ENCODE peak calls at places on chromosomes 2 and 18, in seven cellular contexts. M is AG04450, H is osteocyte, K is astrocyte of the spinal cord, P is Caco-2, A is cardiac muscle cell, B is IMR-90. X is an unnamed sample.

GRCh38 chr18:59517446-59518171 is 158.5 kb upstream of the LMAN1 start:
- DNase-seq in M (no peak), H (no peak), K (peak; percentile 22), P (peak; percentile 6), A (peak; percentile 75), B (peak; percentile 33), X (peak; percentile 26)

GRCh38 chr2:142220901-142221300 is 90.1 kb upstream of the LRP1B start:
- DNase-seq in M (no peak), H (no peak), K (peak; percentile 64), P (no peak), A (peak; percentile 11), B (no peak), X (no peak)

GRCh38 chr2:186751078-186751477 is 57.2 kb downstream of the FAM171B start:
- DNase-seq in M (no peak), H (no peak), K (no peak), P (no peak), A (no peak), B (no peak), X (no peak)

GRCh38 chr2:579351-579886 is 97.8 kb downstream of the TMEM18 start:
- DNase-seq in M (no peak), H (no peak), K (no peak), P (no peak), A (no peak), B (no peak), X (no peak)

GRCh38 chr18:11989966-11990380 is 8.7 kb downstream of the IMPA2 start:
- DNase-seq in M (no peak), H (no peak), K (no peak), P (no peak), A (peak; percentile 47), B (no peak), X (no peak)

GRCh38 chr2:96967964-96968363 is 18.4 kb downstream of the FAM178B start:
- DNase-seq in M (no peak), H (no peak), K (no peak), P (no peak), A (no peak), B (no peak), X (no peak)

GRCh38 chr2:237555560-237555959 is 10.8 kb upstream of the PRLH start:
- DNase-seq in M (no peak), H (no peak), K (no peak), P (no peak), A (no peak), B (no peak), X (no peak)

GRCh38 chr2:45045706-45046105 is 36.5 kb upstream of the SIX2 start:
- DNase-seq in M (no peak), H (no peak), K (no peak), P (no peak), A (no peak), B (no peak), X (no peak)

GRCh38 chr2:59961733-59962132 is 591.7 kb downstream of the BCL11A start:
- DNase-seq in M (no peak), H (no peak), K (no peak), P (no peak), A (no peak), B (no peak), X (no peak)

GRCh38 chr2:30031184-30031583 is 109.8 kb upstream of the ALK start:
- DNase-seq in M (no peak), H (peak; percentile 17), K (no peak), P (no peak), A (no peak), B (no peak), X (no peak)

GRCh38 chr2:73984203-73984921 is at the start of gene TET3:
- DNase-seq in M (no peak), H (no peak), K (no peak), P (peak; percentile 72), A (peak; percentile 76), B (no peak), X (peak; percentile 49)

GRCh38 chr2:27255660-27256059 is 7.2 kb downstream of the SLC30A3 start:
- DNase-seq in M (no peak), H (no peak), K (peak; percentile 24), P (no peak), A (no peak), B (peak; percentile 67), X (no peak)

GRCh38 chr2:176471949-176472348 is 202.7 kb downstream of the MTX2 start:
- DNase-seq in M (no peak), H (no peak), K (no peak), P (no peak), A (no peak), B (no peak), X (no peak)

DNA sequence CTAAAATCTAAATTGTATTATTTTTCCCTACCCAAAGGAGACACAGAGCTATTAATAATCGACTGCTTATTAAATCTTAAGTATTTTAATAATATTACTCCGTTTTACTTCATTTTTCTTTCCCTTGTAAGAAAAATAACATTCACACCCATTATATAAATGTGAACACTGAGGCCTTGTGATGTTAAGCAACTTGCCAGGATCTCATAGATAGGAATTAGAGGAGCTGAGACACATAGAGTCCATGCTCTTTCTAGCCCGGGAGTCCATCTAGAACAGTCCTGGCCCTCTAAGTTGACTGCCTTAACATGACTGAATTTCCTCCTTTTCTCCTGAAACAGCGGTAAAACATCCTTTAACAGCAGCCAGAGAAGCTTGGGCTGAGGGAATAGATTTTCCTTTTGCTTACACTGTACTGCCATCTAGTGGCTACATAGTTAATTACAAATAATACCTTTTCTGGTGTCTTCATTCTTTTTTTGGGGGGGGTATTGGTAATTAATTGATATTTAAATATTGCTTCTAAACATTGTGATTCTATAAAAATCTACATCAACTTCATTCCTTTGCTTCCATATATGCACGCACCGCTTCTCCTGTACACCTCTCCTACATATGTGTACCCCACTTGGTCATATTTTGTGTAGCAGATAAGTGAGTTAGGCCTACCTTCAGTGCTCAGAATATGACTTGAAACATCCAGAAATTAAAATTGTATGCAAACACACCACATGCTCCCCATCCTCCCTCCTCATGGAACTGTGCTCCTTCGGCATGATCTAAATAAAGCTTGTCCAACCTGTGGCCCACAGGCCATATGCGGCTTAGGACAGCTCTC is 125.8 kb upstream of the HNMT start:
- DNase-seq in M (peak; percentile 8), H (no peak), K (peak; percentile 57), P (peak; percentile 50), A (peak; percentile 58), B (peak; percentile 49), X (no peak)
- TF ChIP-seq CTCF in M (peak; percentile 62), H (peak; percentile 72), K (peak; percentile 37), P (peak; percentile 78), A (peak; percentile 54), B (peak; percentile 69), X (peak; percentile 89)

GRCh38 chr2:71069376-71069775 is 928 bp downstream of the NAGK start:
- DNase-seq in M (no peak), H (no peak), K (peak; percentile 17), P (no peak), A (no peak), B (peak; percentile 56), X (no peak)

GRCh38 chr2:71068218-71069035 is at the start of gene NAGK:
- DNase-seq in M (peak; percentile 92), H (peak; percentile 99), K (peak; percentile 96), P (peak; percentile 98), A (peak; percentile 96), B (peak; percentile 94), X (peak; percentile 94)

GRCh38 chr2:71064754-71065621 is 3.5 kb upstream of the NAGK start:
- DNase-seq in M (no peak), H (no peak), K (no peak), P (no peak), A (no peak), B (peak; percentile 32), X (no peak)

GRCh38 chr2:71066856-71067255 is 1.6 kb upstream of the NAGK start:
- DNase-seq in M (no peak), H (no peak), K (no peak), P (no peak), A (no peak), B (no peak), X (no peak)

DNA sequence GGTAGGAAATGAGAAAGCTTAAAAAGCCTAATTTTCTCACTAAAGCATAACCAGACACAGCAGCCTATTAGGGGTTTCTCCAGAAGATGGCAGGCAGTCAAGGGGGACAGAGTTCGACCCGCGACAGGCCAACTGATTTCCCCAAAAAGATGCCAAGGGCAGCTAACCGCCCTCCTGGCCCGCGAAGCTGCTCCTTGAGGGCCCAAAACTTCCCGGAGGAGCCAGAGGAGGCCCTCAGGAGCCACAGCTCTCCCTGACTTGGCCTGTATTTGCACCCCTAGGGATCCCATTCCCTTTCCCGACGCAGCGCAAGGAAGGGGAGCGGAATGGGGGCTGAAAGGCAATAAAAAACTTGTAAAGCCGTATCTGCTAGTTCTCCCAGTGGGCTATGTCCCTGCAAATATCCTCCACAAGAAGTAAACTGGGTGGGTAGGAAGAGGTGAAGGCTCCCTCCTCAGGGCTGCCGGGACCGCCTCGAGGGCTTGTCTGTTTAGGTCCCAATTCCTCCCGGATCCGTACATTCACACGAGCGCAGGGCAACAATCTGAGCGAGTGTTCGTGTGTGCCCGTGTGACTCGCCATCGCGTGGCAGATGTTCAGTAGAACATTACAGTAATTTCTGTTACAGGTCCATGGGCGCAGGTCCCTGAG is 756 bp upstream of the NAGK start:
- DNase-seq in M (no peak), H (no peak), K (no peak), P (no peak), A (no peak), B (no peak), X (no peak)
- TF ChIP-seq CTCF in M (no peak), H (peak; percentile 12), K (peak; percentile 0), P (no peak), A (no peak), B (no peak), X (no peak)

GRCh38 chr2:56191617-56192016 is 7.8 kb downstream of the CCDC85A start:
- DNase-seq in M (no peak), H (no peak), K (peak; percentile 23), P (peak; percentile 70), A (peak; percentile 45), B (peak; percentile 4), X (no peak)
- TF ChIP-seq CTCF in M (peak; percentile 6), H (peak; percentile 69), K (peak; percentile 54), P (peak; percentile 52), A (peak; percentile 50), B (peak; percentile 46), X (peak; percentile 59)

GRCh38 chr2:146820672-146821071 is 1024.2 kb upstream of the ACVR2A start:
- DNase-seq in M (no peak), H (no peak), K (peak; percentile 76), P (no peak), A (no peak), B (peak; percentile 4), X (no peak)

GRCh38 chr2:146826388-146826787 is 1018.4 kb upstream of the ACVR2A start:
- DNase-seq in M (no peak), H (no peak), K (no peak), P (no peak), A (no peak), B (no peak), X (no peak)

GRCh38 chr2:146817613-146818012 is 1027.2 kb upstream of the ACVR2A start:
- DNase-seq in M (no peak), H (no peak), K (peak; percentile 16), P (no peak), A (no peak), B (no peak), X (no peak)

GRCh38 chr2:146818122-146818521 is 1026.7 kb upstream of the ACVR2A start:
- DNase-seq in M (no peak), H (no peak), K (peak; percentile 36), P (no peak), A (no peak), B (peak; percentile 5), X (no peak)

DNA sequence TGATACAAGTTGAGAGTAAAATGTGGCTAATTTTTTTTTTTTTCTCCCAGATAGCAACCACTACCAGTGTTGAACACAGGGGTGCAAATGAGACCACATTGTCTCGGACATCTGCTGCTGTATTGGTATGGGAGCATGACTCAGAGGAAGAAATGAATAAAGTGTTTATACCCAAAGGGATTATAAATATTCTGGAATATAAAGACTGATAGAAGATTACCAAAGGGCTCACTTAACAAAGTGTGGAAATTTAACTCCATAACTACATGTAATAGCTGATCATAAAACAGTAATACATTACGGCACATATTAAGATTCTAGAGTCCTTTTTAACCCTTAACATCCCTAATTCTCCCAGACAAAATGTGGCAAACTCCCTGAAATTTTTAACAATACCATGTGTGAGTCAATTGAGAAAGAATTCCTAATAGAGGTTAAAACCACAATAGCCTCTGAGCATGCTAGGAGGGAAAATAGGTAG is 1023.0 kb upstream of the ACVR2A start:
- DNase-seq in M (no peak), H (no peak), K (peak; percentile 85), P (no peak), A (no peak), B (peak; percentile 32), X (no peak)
- TF ChIP-seq CTCF in M (peak; percentile 8), H (peak; percentile 37), K (peak; percentile 4), P (no peak), A (peak; percentile 13), B (no peak), X (no peak)

X was measured in progenitor cell of endocrine pancreas.